ENCODE peak calls at places on chromosomes 5 and 9, in four cellular contexts. N is left lobe of liver, B is posterior cingulate gyrus, A is NCI-H345. U is an unnamed sample.

GRCh38 chr5:111697215-111697614 is 59.8 kb downstream of the NREP start:
- DNase-seq in N (no peak), B (no peak), A (peak), U (no peak)

GRCh38 chr9:34547960-34548603 is 25.3 kb upstream of the ENHO start:
- DNase-seq in N (peak), B (peak), A (peak), U (peak)

GRCh38 chr9:21744874-21745273 is 57.6 kb upstream of the MTAP start:
- DNase-seq in N (no peak), B (no peak), A (no peak), U (no peak)

GRCh38 chr9:75148551-75148950 is 60.2 kb downstream of the OSTF1 start:
- DNase-seq in N (no peak), B (no peak), A (no peak), U (no peak)

GRCh38 chr5:155689403-155689802 is 637.6 kb upstream of the SGCD start:
- DNase-seq in N (no peak), B (no peak), A (no peak), U (no peak)

GRCh38 chr5:83927140-83927733 is 206.6 kb upstream of the HAPLN1 start:
- DNase-seq in N (peak), B (peak), A (peak), U (peak)

GRCh38 chr5:126477681-126478117 is 54.5 kb downstream of the GRAMD2B start:
- DNase-seq in N (no peak), B (no peak), A (no peak), U (no peak)

GRCh38 chr5:77343165-77343564 is 132.7 kb downstream of the PDE8B start:
- DNase-seq in N (no peak), B (no peak), A (no peak), U (no peak)

GRCh38 chr5:114010362-114010761 is 351.5 kb upstream of the KCNN2 start:
- DNase-seq in N (no peak), B (no peak), A (no peak), U (no peak)

GRCh38 chr5:143557992-143558506 is 154.6 kb upstream of the NR3C1 start:
- DNase-seq in N (no peak), B (no peak), A (no peak), U (no peak)

GRCh38 chr9:114880276-114880891 is 50.0 kb downstream of the TNFSF8 start:
- DNase-seq in N (no peak), B (no peak), A (no peak), U (no peak)

GRCh38 chr9:122228906-122229837 is at the start of gene LHX6:
- DNase-seq in N (no peak), B (no peak), A (peak), U (no peak)

GRCh38 chr5:58187473-58188286 is 272.2 kb downstream of the PLK2 start:
- DNase-seq in N (no peak), B (no peak), A (no peak), U (no peak)

GRCh38 chr5:107544967-107545366 is 125.8 kb downstream of the EFNA5 start:
- DNase-seq in N (no peak), B (no peak), A (no peak), U (peak)

GRCh38 chr5:150600951-150601773 is 39.3 kb upstream of the SYNPO start:
- DNase-seq in N (no peak), B (no peak), A (no peak), U (peak)

GRCh38 chr9:5587024-5587423 is 41.9 kb upstream of the RIC1 start:
- DNase-seq in N (no peak), B (no peak), A (no peak), U (no peak)

GRCh38 chr9:133305731-133306130 is 30.3 kb downstream of the SURF6 start:
- DNase-seq in N (peak), B (no peak), A (no peak), U (no peak)

GRCh38 chr9:93978498-93978897 is 23.3 kb upstream of the BARX1 start:
- DNase-seq in N (no peak), B (no peak), A (peak), U (no peak)

GRCh38 chr9:113326230-113326629 is 13.8 kb downstream of the WDR31 start:
- DNase-seq in N (no peak), B (no peak), A (no peak), U (no peak)

GRCh38 chr9:105114956-105115728 is 129.3 kb upstream of the SLC44A1 start:
- DNase-seq in N (peak), B (no peak), A (no peak), U (no peak)

GRCh38 chr5:108472237-108472636 is 90.3 kb upstream of the FBXL17 start:
- DNase-seq in N (no peak), B (no peak), A (no peak), U (no peak)

GRCh38 chr9:87556039-87556438 is 58.4 kb downstream of the DAPK1 start:
- DNase-seq in N (no peak), B (no peak), A (peak), U (no peak)

GRCh38 chr5:58666598-58667595 is 84.0 kb downstream of the RAB3C start:
- DNase-seq in N (no peak), B (no peak), A (peak), U (no peak)

GRCh38 chr5:35853652-35854051 is 3.0 kb upstream of the IL7R start:
- DNase-seq in N (no peak), B (no peak), A (no peak), U (no peak)

GRCh38 chr5:163565492-163565891 is 60.1 kb downstream of the MAT2B start:
- DNase-seq in N (no peak), B (no peak), A (no peak), U (no peak)

GRCh38 chr5:65171645-65172044 is 310.1 kb downstream of the ADAMTS6 start:
- DNase-seq in N (no peak), B (no peak), A (no peak), U (no peak)